ENCODE peak calls at places on chromosomes 4 and X, in eight cellular contexts. Y is HL-60, Z is ovary, G is cardiac muscle cell, V is PC-3, X is left lung, T is osteoblast, A is hepatocyte. E is an unnamed sample.

GRCh38 chr4:5156677-5157076 is 105.4 kb downstream of the STK32B start:
- DNase-seq in Y (no peak), Z (no peak), G (no peak), V (no peak), X (no peak), T (no peak), A (no peak), E (no peak)

GRCh38 chrX:148865237-148865636 is 364.8 kb downstream of the AFF2 start:
- DNase-seq in Y (no peak), Z (no peak), G (no peak), V (no peak), X (no peak), T (no peak), A (no peak), E (no peak)

GRCh38 chrX:14032383-14032782 is 2.7 kb upstream of the GEMIN8 start:
- DNase-seq in Y (no peak), Z (peak; percentile 64), G (peak; percentile 66), V (peak; percentile 66), X (no peak), T (peak; percentile 69), A (peak; percentile 69), E (peak; percentile 58)

GRCh38 chrX:73647632-73648322 is 84.8 kb downstream of the CHIC1 start:
- DNase-seq in Y (no peak), Z (no peak), G (no peak), V (no peak), X (no peak), T (no peak), A (no peak), E (no peak)

GRCh38 chr4:14289708-14290107 is 662.2 kb upstream of the BOD1L1 start:
- DNase-seq in Y (no peak), Z (no peak), G (no peak), V (peak; percentile 76), X (no peak), T (no peak), A (no peak), E (no peak)

GRCh38 chr4:10872833-10873517 is 188.4 kb upstream of the CLNK start:
- DNase-seq in Y (no peak), Z (no peak), G (peak; percentile 50), V (no peak), X (no peak), T (no peak), A (no peak), E (no peak)

GRCh38 chr4:38028556-38028955 is 68.4 kb downstream of the PTTG2 start:
- DNase-seq in Y (no peak), Z (peak; percentile 55), G (no peak), V (no peak), X (no peak), T (no peak), A (no peak), E (peak; percentile 72)

GRCh38 chrX:119455264-119455663 is 13.0 kb upstream of the SLC25A5 start:
- DNase-seq in Y (no peak), Z (no peak), G (no peak), V (peak; percentile 75), X (no peak), T (no peak), A (peak; percentile 32), E (no peak)

GRCh38 chr4:165326831-165327210 is 648 bp upstream of the MSMO1 start:
- DNase-seq in Y (no peak), Z (peak; percentile 44), G (peak; percentile 38), V (peak; percentile 14), X (no peak), T (no peak), A (peak; percentile 67), E (peak; percentile 42)

GRCh38 chr4:38461342-38461741 is 202.7 kb upstream of the KLF3 start:
- DNase-seq in Y (no peak), Z (no peak), G (peak; percentile 20), V (no peak), X (no peak), T (peak; percentile 44), A (no peak), E (no peak)

GRCh38 chr4:187236491-187236890 is 512.8 kb upstream of the FAT1 start:
- DNase-seq in Y (no peak), Z (no peak), G (peak; percentile 23), V (peak; percentile 71), X (no peak), T (peak; percentile 30), A (peak; percentile 46), E (no peak)

GRCh38 chr4:135434936-135435335 is 1233.3 kb upstream of the PABPC4L start:
- DNase-seq in Y (no peak), Z (no peak), G (no peak), V (peak; percentile 1), X (no peak), T (no peak), A (peak; percentile 4), E (no peak)

GRCh38 chr4:67292045-67292444 is 253.3 kb downstream of the CENPC start:
- DNase-seq in Y (no peak), Z (no peak), G (peak; percentile 3), V (peak; percentile 59), X (no peak), T (no peak), A (no peak), E (no peak)

GRCh38 chr4:10006236-10006603 is 15.1 kb downstream of the SLC2A9 start:
- DNase-seq in Y (no peak), Z (no peak), G (peak; percentile 75), V (peak; percentile 89), X (peak; percentile 57), T (peak; percentile 91), A (peak; percentile 48), E (no peak)

GRCh38 chr4:122104184-122104583 is 47.9 kb upstream of the BLTP1 start:
- DNase-seq in Y (no peak), Z (no peak), G (no peak), V (no peak), X (no peak), T (no peak), A (no peak), E (no peak)

GRCh38 chrX:13000311-13000811 is 25.5 kb downstream of the TMSB4X start:
- DNase-seq in Y (no peak), Z (no peak), G (no peak), V (peak; percentile 30), X (no peak), T (peak; percentile 60), A (no peak), E (no peak)

GRCh38 chrX:78375894-78376293 is 48.5 kb upstream of the CYSLTR1 start:
- DNase-seq in Y (peak; percentile 28), Z (no peak), G (no peak), V (peak; percentile 92), X (no peak), T (no peak), A (peak; percentile 9), E (no peak)

GRCh38 chr4:80322716-80323115 is 12.8 kb upstream of the CFAP299 start:
- DNase-seq in Y (no peak), Z (no peak), G (peak; percentile 58), V (peak; percentile 68), X (no peak), T (peak; percentile 89), A (peak; percentile 13), E (no peak)

GRCh38 chr4:76035146-76035545 is 724 bp downstream of the CXCL11 start:
- DNase-seq in Y (peak; percentile 77), Z (no peak), G (no peak), V (no peak), X (no peak), T (no peak), A (no peak), E (no peak)

DNA sequence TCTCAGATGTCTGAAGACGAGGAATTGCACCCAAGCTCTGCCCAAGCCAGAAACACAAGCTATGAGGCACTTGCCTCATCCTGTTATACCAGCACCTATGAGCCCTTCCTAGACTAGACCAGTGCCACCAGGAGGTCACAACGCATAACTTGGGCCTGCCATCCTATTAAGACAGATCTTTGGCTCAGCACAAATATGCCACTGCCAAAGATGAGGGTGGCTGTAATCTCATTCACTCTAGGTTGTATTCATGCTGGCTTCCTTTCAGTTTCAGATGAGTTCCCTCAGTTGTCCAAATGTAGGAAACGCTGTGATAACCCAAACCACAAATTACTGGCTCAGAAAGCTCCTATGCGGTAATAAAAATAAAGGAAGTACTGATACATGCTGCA is 76.5 kb upstream of the CITED1 start:
- DNase-seq in Y (no peak), Z (no peak), G (peak; percentile 59), V (no peak), X (no peak), T (no peak), A (no peak), E (no peak)
- H3K27ac ChIP-seq in Y (no peak overlapping the region), Z (no peak overlapping the region), G (no peak overlapping the region), V (no peak overlapping the region), X (peak overlapping the region; percentile 33), T (no peak overlapping the region), A (no peak overlapping the region), E (no peak overlapping the region)

DNA sequence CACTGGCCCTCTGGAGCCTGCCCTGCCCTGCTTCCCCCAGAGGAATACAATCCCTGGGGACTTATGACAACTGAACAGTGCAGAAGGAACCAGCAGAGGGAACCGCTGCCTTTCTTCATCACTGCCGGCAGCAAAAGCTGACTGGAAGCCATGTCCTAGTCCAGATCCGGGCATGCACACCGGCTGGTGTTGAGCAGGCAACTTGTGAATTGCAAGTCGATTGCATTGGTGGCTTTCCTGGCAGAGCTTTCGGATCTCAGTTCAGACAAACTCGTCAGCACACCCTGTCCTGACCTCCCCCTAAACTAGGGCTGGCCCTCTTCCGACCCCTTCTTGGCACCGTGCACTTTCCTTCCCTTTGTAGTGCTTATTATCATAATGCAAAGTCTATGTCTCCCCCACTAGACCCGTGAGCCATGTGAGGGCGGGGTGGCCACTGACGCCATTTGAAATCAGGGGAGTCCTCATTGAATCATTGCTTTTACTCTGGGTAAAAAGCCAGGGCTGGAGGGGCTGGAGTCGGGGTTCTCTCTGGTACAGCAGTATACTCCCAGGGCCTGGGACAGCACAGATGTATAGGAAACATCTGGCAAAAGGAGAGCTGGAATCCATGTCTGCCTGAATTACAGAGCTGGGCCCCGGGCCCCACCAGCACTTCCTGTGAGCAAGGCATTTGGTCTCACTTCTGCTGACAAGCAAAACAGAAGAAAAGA is 1.8 kb downstream of the ARHGAP4 start:
- DNase-seq in Y (no peak), Z (no peak), G (peak; percentile 64), V (peak; percentile 42), X (peak; percentile 57), T (no peak), A (no peak), E (peak; percentile 55)
- TF ChIP-seq CTCF in Y (no peak), Z (no peak), G (no peak), V (peak; percentile 35), X (peak; percentile 20), T (no peak), A (peak; percentile 30), E (no peak)

DNA sequence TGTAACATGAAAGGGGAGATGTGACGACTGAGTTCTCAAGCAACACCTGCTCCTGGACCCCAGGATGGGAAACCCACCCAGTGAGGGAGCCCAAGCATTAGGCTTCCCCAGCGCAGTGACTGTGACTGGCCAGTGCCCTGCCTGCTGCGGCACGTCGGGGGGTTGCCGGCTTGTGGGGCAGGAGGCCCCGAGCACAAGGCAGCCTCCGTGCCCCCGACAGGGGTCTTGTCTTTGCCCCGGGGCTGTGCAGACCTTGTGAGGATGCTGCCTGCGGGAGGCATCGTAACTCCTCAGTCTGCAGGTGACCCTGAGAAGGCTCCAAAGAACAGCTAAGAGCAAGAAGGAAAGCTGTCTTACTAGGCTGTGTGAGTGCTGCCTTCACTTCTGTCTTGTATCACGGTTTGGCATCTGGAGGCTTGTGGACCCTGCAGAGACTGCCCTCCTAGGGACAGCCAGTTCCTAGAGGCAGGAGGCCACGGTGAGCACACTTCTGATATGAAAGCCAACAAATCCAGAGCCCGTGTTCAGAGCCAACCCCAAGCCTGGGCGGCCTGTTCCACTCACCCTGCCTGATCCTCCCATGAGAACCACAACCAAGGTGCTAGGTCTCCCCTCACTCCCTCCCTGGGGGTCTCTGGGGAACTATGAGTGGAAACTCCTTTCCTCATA is 47.7 kb downstream of the FGFRL1 start:
- DNase-seq in Y (no peak), Z (no peak), G (no peak), V (no peak), X (no peak), T (no peak), A (peak; percentile 5), E (no peak)
- H3K27me3 ChIP-seq in Y (peaks cover 7% of the 10 kb centered on the region), Z (peaks cover 2% of the 10 kb centered on the region), G (peaks cover 21% of the 10 kb centered on the region), V (peaks cover 30% of the 10 kb centered on the region), X (peaks cover 74% of the 10 kb centered on the region), T (peaks cover 58% of the 10 kb centered on the region), A (peaks cover 25% of the 10 kb centered on the region), E (peaks cover 5% of the 10 kb centered on the region)

GRCh38 chr4:52038109-52038912 is at the start of gene SGCB:
- DNase-seq in Y (no peak), Z (peak; percentile 73), G (peak; percentile 59), V (peak; percentile 58), X (peak; percentile 61), T (peak; percentile 96), A (peak; percentile 80), E (peak; percentile 45)
- H3K27ac ChIP-seq in Y (no peak within 1 kb of the TSS), Z (peak within 1 kb of the TSS; percentile 76), G (peak within 1 kb of the TSS; percentile 85), V (no peak within 1 kb of the TSS), X (peak within 1 kb of the TSS; percentile 39), T (peak within 1 kb of the TSS; percentile 40), A (peak within 1 kb of the TSS; percentile 87), E (peak within 1 kb of the TSS; percentile 85)